ENCODE peak calls at places on chromosomes 12 and 14, in eight cellular contexts. I, D, N, B, H, K, Y and X are unnamed samples.

GRCh38 chr12:123990512-123990911 is 17.5 kb downstream of the ZNF664 start:
- DNase-seq in I (no peak), D (no peak), N (peak; percentile 46), B (no peak), H (no peak), K (no peak), Y (peak; percentile 12), X (no peak)

GRCh38 chr12:6936642-6937480 is 6.8 kb upstream of the RNU7-1 start:
- DNase-seq in I (peak; percentile 66), D (peak; percentile 41), N (no peak), B (no peak), H (no peak), K (no peak), Y (no peak), X (no peak)

GRCh38 chr14:105865266-105865903 is 339.0 kb downstream of the TMEM121 start:
- DNase-seq in I (no peak), D (peak; percentile 2), N (no peak), B (no peak), H (no peak), K (no peak), Y (no peak), X (no peak)

GRCh38 chr14:52166822-52167221 is 98.0 kb upstream of the NID2 start:
- DNase-seq in I (no peak), D (no peak), N (no peak), B (no peak), H (no peak), K (no peak), Y (no peak), X (no peak)

GRCh38 chr14:23483216-23483854 is 13.8 kb downstream of the NGDN start:
- DNase-seq in I (no peak), D (no peak), N (peak; percentile 13), B (no peak), H (peak; percentile 69), K (no peak), Y (no peak), X (peak; percentile 29)

GRCh38 chr14:78164226-78164853 is 5.8 kb upstream of the NRXN3 start:
- DNase-seq in I (no peak), D (peak; percentile 13), N (no peak), B (peak; percentile 50), H (peak; percentile 15), K (no peak), Y (no peak), X (peak; percentile 18)

GRCh38 chr14:25049559-25050493 is at the start of gene STXBP6:
- DNase-seq in I (peak; percentile 50), D (peak; percentile 49), N (peak; percentile 65), B (no peak), H (peak; percentile 65), K (no peak), Y (peak; percentile 39), X (no peak)

GRCh38 chr12:34296143-34297041 is 274.1 kb downstream of the ALG10 start:
- DNase-seq in I (peak; percentile 6), D (no peak), N (no peak), B (no peak), H (no peak), K (no peak), Y (no peak), X (no peak)

GRCh38 chr12:115798309-115798917 is 479.1 kb downstream of the MED13L start:
- DNase-seq in I (no peak), D (no peak), N (no peak), B (no peak), H (no peak), K (no peak), Y (no peak), X (no peak)

GRCh38 chr14:105223260-105223659 is 25.1 kb upstream of the BTBD6 start:
- DNase-seq in I (no peak), D (no peak), N (no peak), B (no peak), H (no peak), K (no peak), Y (no peak), X (no peak)

GRCh38 chr14:21440857-21441256 is 15.1 kb downstream of the CHD8 start:
- DNase-seq in I (no peak), D (no peak), N (no peak), B (no peak), H (peak; percentile 16), K (no peak), Y (no peak), X (no peak)

GRCh38 chr14:21436567-21437062 is 19.3 kb downstream of the CHD8 start:
- DNase-seq in I (no peak), D (no peak), N (no peak), B (no peak), H (no peak), K (no peak), Y (no peak), X (no peak)

GRCh38 chr14:21437063-21437901 is 18.6 kb downstream of the CHD8 start:
- DNase-seq in I (peak; percentile 99), D (peak; percentile 99), N (peak; percentile 99), B (peak; percentile 95), H (peak; percentile 100), K (peak; percentile 97), Y (peak; percentile 98), X (peak; percentile 55)
- TF ChIP-seq POLR2A in I (peak; percentile 44), D (peak; percentile 73), N (no peak), B (peak; percentile 79), H (peak; percentile 71), K (no peak), Y (peak; percentile 85), X (peak; percentile 20)

DNA sequence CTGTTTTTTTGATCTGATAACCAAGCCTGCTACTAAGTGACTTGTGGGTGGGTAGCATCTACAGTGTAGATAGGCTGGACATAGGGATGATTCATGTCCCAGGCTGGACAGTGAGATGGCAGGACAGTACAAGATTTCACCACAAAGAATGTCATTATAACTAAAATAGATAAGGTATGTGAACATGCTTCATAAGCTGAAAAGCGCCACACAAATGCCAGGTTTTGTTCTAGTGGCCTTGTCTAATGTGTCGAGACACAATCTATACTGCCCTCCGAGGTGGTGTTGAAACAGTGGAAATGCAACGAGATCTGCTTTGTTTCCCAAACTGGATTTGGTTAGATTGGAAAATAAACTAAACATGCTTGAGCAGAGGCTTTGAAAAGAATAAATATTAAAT is 4.4 kb downstream of the LGALS3 start:
- DNase-seq in I (no peak), D (peak; percentile 70), N (peak; percentile 43), B (no peak), H (no peak), K (no peak), Y (peak; percentile 49), X (no peak)
- TF ChIP-seq POLR2A in I (no peak), D (no peak), N (no peak), B (no peak), H (no peak), K (no peak), Y (no peak), X (no peak)

GRCh38 chr14:61528591-61529021 is 166.7 kb upstream of the HIF1A start:
- DNase-seq in I (no peak), D (no peak), N (peak; percentile 98), B (no peak), H (no peak), K (no peak), Y (no peak), X (peak; percentile 45)

GRCh38 chr14:61527325-61528100 is 167.8 kb upstream of the HIF1A start:
- DNase-seq in I (peak; percentile 57), D (peak; percentile 82), N (peak; percentile 91), B (no peak), H (peak; percentile 30), K (no peak), Y (peak; percentile 71), X (peak; percentile 52)

GRCh38 chr14:61524936-61525292 is 170.4 kb upstream of the HIF1A start:
- DNase-seq in I (no peak), D (no peak), N (no peak), B (no peak), H (no peak), K (no peak), Y (no peak), X (no peak)

GRCh38 chr14:61525293-61526011 is 169.9 kb upstream of the HIF1A start:
- DNase-seq in I (peak; percentile 73), D (peak; percentile 89), N (peak; percentile 52), B (no peak), H (no peak), K (peak; percentile 89), Y (peak; percentile 88), X (peak; percentile 29)

DNA sequence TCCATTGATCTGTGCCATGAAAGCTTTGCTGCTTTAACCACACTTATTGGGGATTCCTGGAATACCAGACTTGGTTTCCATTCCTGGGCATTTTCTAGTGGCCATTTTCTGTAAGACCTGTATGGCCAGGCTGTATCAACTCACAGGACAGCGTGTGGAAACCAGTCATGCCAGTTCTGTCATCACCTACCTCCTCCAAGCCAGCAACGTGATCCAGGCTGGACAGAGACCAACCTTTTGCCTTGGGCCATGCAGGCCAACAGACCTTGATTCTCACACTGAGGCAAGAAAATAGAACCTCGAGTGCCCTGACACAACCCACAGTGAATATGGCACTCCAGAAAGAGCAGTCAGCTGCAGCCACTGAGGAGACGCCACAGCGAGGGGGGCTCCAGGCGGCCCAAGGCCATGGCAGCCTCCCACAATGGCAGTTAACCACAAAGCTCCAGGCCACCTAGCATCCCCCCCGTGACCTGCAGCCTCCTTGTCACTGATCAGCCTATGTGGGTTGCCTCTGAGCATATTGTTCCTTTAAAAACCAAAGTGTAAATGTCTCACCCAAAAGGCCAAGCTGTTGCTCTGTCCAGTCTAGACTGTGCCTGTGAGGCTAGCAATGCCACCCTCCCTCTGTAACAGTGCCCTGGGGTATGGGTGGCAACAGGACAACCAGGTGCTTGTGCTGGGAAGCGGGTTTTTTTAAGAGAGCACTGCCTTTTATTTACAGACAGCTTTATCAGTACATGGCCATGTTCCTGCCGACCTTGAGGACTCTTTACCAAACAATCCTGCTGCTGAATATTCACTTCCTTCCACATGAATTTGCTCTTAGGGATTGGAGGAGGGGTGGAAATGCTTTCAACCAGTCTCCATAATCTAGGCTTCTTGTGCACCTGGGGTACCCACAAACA is 168.7 kb upstream of the HIF1A start:
- DNase-seq in I (no peak), D (peak; percentile 79), N (no peak), B (no peak), H (peak; percentile 88), K (peak; percentile 85), Y (peak; percentile 90), X (no peak)
- TF ChIP-seq POLR2A in I (no peak), D (peak; percentile 59), N (no peak), B (no peak), H (no peak), K (no peak), Y (no peak), X (no peak)

GRCh38 chr12:12486661-12487240 is 75.9 kb downstream of the DUSP16 start:
- DNase-seq in I (no peak), D (peak; percentile 78), N (no peak), B (no peak), H (peak; percentile 39), K (no peak), Y (no peak), X (no peak)
- TF ChIP-seq POLR2A in I (no peak), D (no peak), N (no peak), B (no peak), H (no peak), K (no peak), Y (no peak), X (no peak)

DNA sequence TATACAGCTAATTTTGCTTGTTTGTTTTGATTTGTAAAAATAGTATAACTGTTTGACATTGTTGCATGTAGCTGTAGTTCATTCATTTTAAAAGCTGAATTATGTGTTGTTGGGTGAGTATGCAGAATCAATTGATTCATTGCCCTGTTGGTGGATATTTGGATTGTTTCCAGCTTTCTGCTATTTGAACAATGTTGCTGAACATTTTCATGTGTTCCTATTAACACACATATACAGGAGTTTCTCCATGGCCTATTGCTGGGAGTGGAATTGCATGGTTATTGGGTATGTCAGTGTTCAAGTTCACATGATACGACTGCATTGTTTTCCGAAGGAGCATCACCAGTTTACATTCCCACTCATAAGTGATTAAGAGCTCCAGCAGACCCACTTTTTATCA is 75.3 kb downstream of the SRGAP1 start:
- DNase-seq in I (no peak), D (no peak), N (peak; percentile 20), B (no peak), H (no peak), K (no peak), Y (peak; percentile 29), X (no peak)
- TF ChIP-seq POLR2A in I (no peak), D (no peak), N (no peak), B (no peak), H (no peak), K (no peak), Y (no peak), X (no peak)